ENCODE peak calls at places on chromosomes 11 and 22, in five cellular contexts. F is H1, J is IMR-90, R is suprapubic skin, Q is A549. B is an unnamed sample.

GRCh38 chr22:25172153-25172552 is 27.5 kb upstream of the CRYBB3 start:
- DNase-seq in F (no peak), J (no peak), R (no peak), Q (peak; percentile 30), B (no peak)

GRCh38 chr11:18618341-18619025 is 15.7 kb downstream of the SPTY2D1 start:
- DNase-seq in F (no peak), J (peak; percentile 73), R (no peak), Q (no peak), B (no peak)

GRCh38 chr11:100753144-100753543 is 66.1 kb downstream of the ARHGAP42 start:
- DNase-seq in F (peak; percentile 43), J (no peak), R (no peak), Q (no peak), B (no peak)

GRCh38 chr11:95688501-95689222 is 100.9 kb downstream of the FAM76B start:
- DNase-seq in F (no peak), J (no peak), R (no peak), Q (no peak), B (no peak)

GRCh38 chr11:856397-856796 is 13.7 kb downstream of the TSPAN4 start:
- DNase-seq in F (no peak), J (no peak), R (no peak), Q (no peak), B (no peak)

GRCh38 chr11:111911563-111912401 is at the start of gene CRYAB:
- DNase-seq in F (no peak), J (peak; percentile 82), R (peak; percentile 94), Q (peak; percentile 49), B (no peak)

GRCh38 chr11:10878408-10879214 is 20.8 kb upstream of the ZBED5 start:
- DNase-seq in F (no peak), J (peak; percentile 72), R (no peak), Q (peak; percentile 81), B (no peak)

GRCh38 chr11:112499908-112500204 is 239.2 kb upstream of the PLET1 start:
- DNase-seq in F (no peak), J (no peak), R (no peak), Q (no peak), B (no peak)

GRCh38 chr11:120539681-120540369 is 28.3 kb downstream of the GRIK4 start:
- DNase-seq in F (no peak), J (peak; percentile 67), R (no peak), Q (no peak), B (no peak)

GRCh38 chr22:26139320-26139719 is 29.9 kb upstream of the SEZ6L start:
- DNase-seq in F (no peak), J (no peak), R (peak; percentile 61), Q (no peak), B (no peak)

GRCh38 chr11:85826096-85826855 is 15.3 kb upstream of the SYTL2 start:
- DNase-seq in F (no peak), J (peak; percentile 47), R (no peak), Q (peak; percentile 58), B (no peak)

GRCh38 chr11:134071306-134071705 is 2.4 kb downstream of the JAM3 start:
- DNase-seq in F (no peak), J (no peak), R (no peak), Q (no peak), B (no peak)

GRCh38 chr11:134069996-134070845 is 1.3 kb downstream of the JAM3 start:
- DNase-seq in F (no peak), J (no peak), R (no peak), Q (no peak), B (no peak)

GRCh38 chr11:134067486-134067885 is 1.4 kb upstream of the JAM3 start:
- DNase-seq in F (no peak), J (no peak), R (no peak), Q (no peak), B (no peak)

GRCh38 chr11:134069426-134069921 is 602 bp downstream of the JAM3 start:
- DNase-seq in F (no peak), J (peak; percentile 31), R (no peak), Q (no peak), B (no peak)

GRCh38 chr11:134068829-134069425 is at the start of gene JAM3:
- DNase-seq in F (peak; percentile 81), J (peak; percentile 90), R (peak; percentile 93), Q (peak; percentile 74), B (peak; percentile 92)
- TF ChIP-seq POLR2A in F (no peak), J (peak; percentile 69), R (no peak), Q (peak; percentile 27), B (peak; percentile 75)

DNA sequence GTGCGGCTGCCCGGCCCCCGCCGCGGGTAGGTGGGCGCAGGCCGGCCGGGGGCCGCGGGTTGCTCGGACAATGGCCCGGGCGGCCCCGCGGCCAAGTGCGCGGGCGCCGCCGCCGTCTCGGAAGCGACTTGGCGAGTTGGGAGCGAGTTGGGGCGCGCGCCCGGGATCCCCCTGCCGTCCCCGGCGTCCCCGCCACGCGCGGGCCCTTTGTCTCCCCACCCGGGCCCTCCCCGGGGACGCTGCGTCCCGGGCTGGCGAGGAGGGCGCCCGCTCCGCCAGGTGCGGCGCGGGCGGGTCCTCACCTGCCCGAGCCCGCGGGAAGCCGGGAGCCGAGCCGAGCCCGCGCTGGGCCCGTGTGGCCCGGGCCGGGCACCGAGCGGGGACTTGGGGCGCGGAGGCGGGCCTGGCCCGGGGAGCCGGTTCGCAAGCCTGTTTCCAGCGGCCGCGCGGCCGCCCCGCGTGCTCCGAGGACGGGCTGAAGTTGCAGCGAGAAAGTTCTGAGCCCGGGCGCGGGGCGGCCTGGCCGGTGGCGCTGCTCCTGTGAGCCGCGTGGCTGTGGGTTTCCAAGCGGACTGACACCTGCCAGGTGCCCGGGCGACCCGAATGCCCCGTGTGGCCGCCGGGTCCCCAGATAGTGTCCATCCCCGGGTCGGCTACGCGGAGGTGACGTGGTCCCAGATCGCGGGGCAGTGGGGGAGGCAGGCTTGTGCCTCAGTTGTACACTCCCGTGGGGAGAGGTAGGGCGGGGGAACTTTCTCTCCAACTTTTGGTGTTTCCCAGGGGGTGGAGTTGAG is 586 bp downstream of the LRP5 start:
- DNase-seq in F (no peak), J (no peak), R (no peak), Q (no peak), B (no peak)
- TF ChIP-seq POLR2A in F (no peak), J (no peak), R (no peak), Q (no peak), B (no peak)

DNA sequence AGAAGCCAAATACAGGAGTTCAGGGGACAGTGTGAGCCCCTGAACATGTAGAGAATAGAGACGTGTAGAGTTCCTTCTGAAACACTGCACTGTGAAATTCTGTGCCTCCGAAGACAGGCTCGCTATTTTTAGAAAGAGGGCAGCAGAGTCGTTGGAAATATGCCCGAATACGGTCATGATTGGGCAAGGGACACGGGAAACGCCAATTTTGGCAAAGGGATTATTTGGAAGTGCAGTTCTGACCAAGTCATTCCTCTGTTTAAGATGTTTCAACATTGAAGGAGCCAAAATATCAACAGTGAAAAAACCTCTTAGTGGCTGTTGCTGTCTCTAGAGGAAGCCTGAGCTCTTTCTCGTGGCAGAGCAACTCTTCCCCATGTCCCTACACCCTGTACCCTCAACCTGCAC is 9.5 kb upstream of the CBX6 start:
- DNase-seq in F (no peak), J (peak; percentile 81), R (no peak), Q (no peak), B (no peak)
- TF ChIP-seq POLR2A in F (no peak), J (no peak), R (no peak), Q (no peak), B (no peak)

GRCh38 chr11:86954288-86955110 is 696 bp downstream of the FZD4 start:
- DNase-seq in F (no peak), J (no peak), R (no peak), Q (peak; percentile 20), B (no peak)

GRCh38 chr11:86952933-86953637 is 2.1 kb downstream of the FZD4 start:
- DNase-seq in F (no peak), J (peak; percentile 59), R (no peak), Q (no peak), B (no peak)

GRCh38 chr11:86955111-86955673 is at the start of gene FZD4:
- DNase-seq in F (no peak), J (peak; percentile 78), R (peak; percentile 90), Q (peak; percentile 88), B (peak; percentile 60)

GRCh38 chr11:86958259-86958658 is 3.1 kb upstream of the FZD4 start:
- DNase-seq in F (no peak), J (no peak), R (no peak), Q (no peak), B (no peak)

GRCh38 chr11:86955674-86956522 is 703 bp upstream of the FZD4 start:
- DNase-seq in F (no peak), J (peak; percentile 61), R (peak; percentile 91), Q (peak; percentile 76), B (peak; percentile 67)
- TF ChIP-seq POLR2A in F (peak; percentile 59), J (no peak), R (peak; percentile 22), Q (no peak), B (no peak)

GRCh38 chr11:116832350-116833290 is 2.9 kb downstream of the APOC3 start:
- DNase-seq in F (no peak), J (no peak), R (no peak), Q (no peak), B (no peak)
- TF ChIP-seq POLR2A in F (no peak), J (no peak), R (no peak), Q (no peak), B (no peak)

DNA sequence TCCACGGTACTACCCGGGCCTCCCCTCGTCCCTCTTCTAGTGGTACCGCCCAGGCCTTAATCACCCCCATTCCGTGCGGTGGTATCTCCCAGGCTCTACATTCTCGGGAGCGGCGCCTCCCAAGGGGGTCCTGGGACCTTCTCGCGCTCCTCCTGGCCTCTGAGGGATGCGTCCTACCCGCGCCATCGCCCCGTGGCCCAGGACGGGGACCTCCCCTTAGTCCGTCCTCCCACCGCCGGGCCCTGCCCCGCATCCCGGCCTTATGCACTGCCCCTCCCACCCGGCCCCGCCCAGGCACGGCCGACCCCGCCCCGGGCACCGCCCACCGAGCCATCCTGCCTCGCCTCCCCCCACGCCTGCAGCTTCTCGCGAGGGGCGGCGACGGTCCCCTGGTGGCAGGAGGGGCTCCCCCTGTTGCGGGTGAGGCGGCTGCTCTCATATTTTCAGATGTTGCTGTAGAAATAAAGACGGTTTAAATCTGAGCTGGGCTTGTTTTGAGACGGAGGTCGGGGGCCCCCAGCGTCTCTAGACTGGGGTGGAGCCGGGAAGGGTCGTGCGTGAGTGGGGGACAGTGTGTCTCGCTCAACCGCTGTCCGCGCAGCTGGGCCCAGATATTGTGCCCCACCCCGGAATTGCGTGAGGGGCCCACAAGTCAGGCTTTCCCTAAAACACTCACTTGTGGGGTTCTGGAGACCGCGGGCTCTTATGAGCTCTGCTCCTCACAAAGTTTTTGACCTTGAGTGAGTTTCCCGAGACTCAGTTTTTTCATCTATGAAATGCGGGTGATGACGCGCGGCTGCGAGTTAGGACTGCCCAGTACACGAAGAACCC is 845 bp upstream of the RAB1B start:
- DNase-seq in F (peak; percentile 51), J (peak; percentile 79), R (peak; percentile 93), Q (peak; percentile 85), B (peak; percentile 81)
- TF ChIP-seq POLR2A in F (no peak), J (peak; percentile 15), R (peak; percentile 41), Q (no peak), B (no peak)

DNA sequence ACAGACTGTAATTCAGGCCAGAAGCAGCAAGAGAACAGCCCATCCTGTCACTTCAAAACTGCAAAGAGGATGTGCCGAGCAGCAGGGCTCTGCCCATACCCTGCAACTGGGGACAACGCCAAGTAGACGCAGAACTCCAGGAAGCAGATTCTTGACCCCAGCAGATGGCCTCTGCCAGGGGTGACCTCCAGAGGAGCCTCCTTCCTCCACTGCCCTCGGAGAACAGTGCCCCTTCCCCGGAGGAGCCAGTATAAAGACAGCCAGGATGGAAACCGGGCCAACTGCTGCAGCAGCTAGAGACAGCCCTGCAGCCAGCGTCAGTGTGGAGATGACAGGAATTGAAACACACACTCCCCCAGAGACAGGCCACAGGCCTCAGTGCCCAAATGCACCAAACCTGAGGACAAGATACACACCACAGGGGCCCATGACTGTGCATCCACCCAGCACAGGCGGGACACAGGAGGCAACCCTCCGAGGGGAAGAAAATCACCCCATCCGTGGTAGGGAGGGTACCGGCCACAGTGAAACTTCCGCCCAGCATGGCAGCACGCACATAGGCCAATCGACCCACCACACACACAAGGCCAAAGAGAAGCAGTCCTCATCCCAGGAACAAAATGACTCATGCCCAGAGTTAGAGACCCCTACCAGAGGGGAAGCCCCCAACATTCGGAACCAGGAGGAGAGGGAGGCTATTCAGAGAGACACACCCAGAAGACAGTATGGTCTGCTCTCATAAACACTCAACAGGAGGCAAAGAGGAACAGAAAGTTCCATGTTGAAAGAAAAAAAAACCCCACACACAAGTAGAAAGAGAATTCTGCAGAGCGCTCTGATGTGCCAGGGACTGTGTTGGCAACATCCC is 5.6 kb downstream of the AHNAK start:
- DNase-seq in F (no peak), J (peak; percentile 4), R (peak; percentile 75), Q (no peak), B (no peak)
- TF ChIP-seq POLR2A in F (no peak), J (no peak), R (no peak), Q (no peak), B (no peak)

B was measured in H54.